ENCODE peak calls at places on chromosomes 11 and 22, in six cellular contexts. R is fibroblast of mammary gland, D is endothelial cell of umbilical vein, W is AG09319, K is AG04450, B is chondrocyte. G is an unnamed sample.

GRCh38 chr11:1218788-1219445 is 3.9 kb upstream of the MUC5B start:
- DNase-seq in R (no peak), D (no peak), B (peak; percentile 89), W (no peak), K (no peak), G (no peak)

GRCh38 chr11:126363706-126364245 is 8.3 kb downstream of the ST3GAL4 start:
- DNase-seq in D (no peak), B (peak; percentile 80), K (no peak), R (no peak), W (no peak), G (no peak)

GRCh38 chr11:70040452-70040851 is 37.7 kb upstream of the ANO1 start:
- DNase-seq in R (no peak), D (no peak), K (no peak), W (no peak), B (no peak), G (no peak)

GRCh38 chr11:46669606-46670243 is 30.7 kb downstream of the ARHGAP1 start:
- DNase-seq in W (no peak), D (no peak), B (no peak), K (no peak), R (no peak), G (no peak)

GRCh38 chr22:23256986-23257888 is 76.9 kb downstream of the BCR start:
- DNase-seq in W (peak; percentile 19), R (peak; percentile 82), K (no peak), B (no peak), D (no peak), G (peak; percentile 94)

GRCh38 chr11:78313898-78314297 is 103.7 kb downstream of the GAB2 start:
- DNase-seq in D (no peak), W (no peak), R (peak; percentile 40), K (no peak), B (no peak), G (peak; percentile 49)

GRCh38 chr11:66015094-66015881 is 3.5 kb downstream of the CST6 start:
- DNase-seq in B (no peak), R (no peak), D (peak; percentile 70), K (no peak), W (no peak), G (peak; percentile 57)

GRCh38 chr11:114348200-114349191 is 51.8 kb downstream of the C11orf71 start:
- DNase-seq in K (peak; percentile 43), R (peak; percentile 77), B (no peak), W (peak; percentile 42), D (peak; percentile 75), G (peak; percentile 86)

GRCh38 chr11:30015725-30016449 is 943 bp downstream of the KCNA4 start:
- DNase-seq in W (no peak), B (no peak), D (no peak), R (no peak), K (no peak), G (no peak)

GRCh38 chr11:2527621-2528291 is 82.9 kb downstream of the KCNQ1 start:
- DNase-seq in D (no peak), K (no peak), W (no peak), B (peak; percentile 89), R (no peak), G (no peak)

DNA sequence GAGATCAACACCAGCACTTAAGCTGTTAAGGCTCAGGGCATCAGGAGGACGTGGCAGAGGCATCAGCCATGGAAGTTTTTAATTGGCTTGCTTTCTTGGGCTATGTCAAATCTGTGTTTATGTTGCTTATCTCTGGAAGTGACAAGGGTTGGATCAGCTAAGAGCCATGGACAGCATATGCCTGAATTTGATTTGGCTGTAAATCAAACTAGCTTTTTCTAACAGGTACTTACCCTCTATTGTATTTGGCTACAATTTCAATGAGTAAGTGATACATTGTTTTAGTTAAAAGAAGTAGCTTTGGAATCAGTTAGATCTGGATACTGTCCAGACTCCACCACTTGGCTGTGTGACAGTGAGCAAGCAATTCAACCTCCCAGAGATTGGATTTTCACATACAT is 936.6 kb downstream of the OPCML start:
- DNase-seq in B (no peak), D (no peak), K (no peak), R (no peak), W (no peak), G (peak; percentile 55)
- TF ChIP-seq CTCF in B (no peak), D (no peak), K (no peak), R (no peak), W (no peak), G (no peak)

DNA sequence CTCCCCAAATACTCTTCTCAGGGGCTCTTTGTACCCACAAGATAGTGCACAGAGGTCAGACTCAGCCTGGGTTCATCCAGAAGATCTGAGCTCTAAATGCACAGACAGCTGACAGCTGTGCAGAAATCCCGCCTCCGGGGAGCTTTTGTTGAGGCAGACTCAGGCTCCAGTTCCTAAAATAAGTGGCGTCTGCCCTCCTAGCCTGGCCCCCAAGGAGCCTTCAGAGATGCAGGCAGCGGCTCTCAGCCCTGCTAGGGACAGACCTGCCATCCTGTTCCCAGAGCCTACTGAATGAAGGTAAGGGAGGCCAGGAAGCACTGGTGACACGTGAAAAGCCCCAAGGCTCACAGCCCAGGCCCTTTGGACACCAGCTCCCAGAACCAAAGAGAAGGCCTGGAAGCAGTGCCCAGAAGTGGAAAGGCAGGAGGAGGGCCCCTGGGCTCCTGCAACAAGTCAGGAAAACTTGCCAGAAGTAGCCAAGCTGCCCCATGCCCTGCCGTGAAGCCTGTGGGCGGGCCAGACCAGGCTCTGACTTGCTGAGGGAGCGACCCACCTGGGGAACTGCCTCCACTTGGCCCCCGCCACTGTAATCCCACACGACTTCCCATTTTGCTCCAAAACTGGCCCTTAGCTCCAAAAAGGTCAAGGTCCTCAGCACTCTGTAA is 51.1 kb upstream of the ARFGAP3 start:
- DNase-seq in D (no peak), W (no peak), R (no peak), B (no peak), K (no peak), G (no peak)
- TF ChIP-seq CTCF in D (no peak), W (no peak), R (no peak), B (no peak), K (no peak), G (no peak)

DNA sequence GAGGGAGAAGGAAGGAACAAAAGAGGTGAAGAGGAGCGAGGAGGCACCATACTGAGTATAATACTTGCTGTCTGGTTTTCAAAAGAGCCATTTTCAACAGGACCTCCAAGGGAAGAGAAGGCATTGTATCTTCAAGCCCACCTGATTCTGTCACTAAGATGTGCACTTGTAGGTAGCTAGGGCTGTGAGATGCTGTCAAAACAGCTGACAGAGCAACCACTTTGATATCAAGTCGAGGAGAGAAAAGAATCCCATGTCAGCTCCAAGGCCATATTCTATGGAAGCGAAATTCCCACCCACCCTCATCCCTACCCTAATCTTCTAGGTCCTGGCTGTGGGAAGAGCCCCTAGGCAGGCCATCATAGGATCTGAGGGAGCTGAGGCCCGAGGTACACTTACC is 70.9 kb upstream of the PRDM11 start:
- DNase-seq in B (no peak), K (no peak), R (no peak), W (no peak), D (no peak), G (no peak)
- TF ChIP-seq CTCF in B (no peak), K (no peak), R (no peak), W (no peak), D (no peak), G (no peak)

GRCh38 chr11:132126973-132127900 is 756.8 kb downstream of the NTM start:
- DNase-seq in R (peak; percentile 90), D (peak; percentile 71), W (peak; percentile 89), K (peak; percentile 84), B (no peak), G (peak; percentile 97)
- TF ChIP-seq CTCF in R (peak; percentile 88), D (peak; percentile 61), W (peak; percentile 76), K (peak; percentile 90), B (peak; percentile 97), G (peak; percentile 80)

GRCh38 chr11:124179311-124179710 is 3.8 kb upstream of the OR10D3 start:
- DNase-seq in B (no peak), D (no peak), W (no peak), K (no peak), R (no peak), G (peak; percentile 1)

GRCh38 chr11:124172076-124172475 is 11.1 kb upstream of the OR10D3 start:
- DNase-seq in B (no peak), R (no peak), K (no peak), W (no peak), D (no peak), G (no peak)

GRCh38 chr11:124174001-124174400 is 9.1 kb upstream of the OR10D3 start:
- DNase-seq in R (peak; percentile 59), D (peak; percentile 83), W (peak; percentile 53), B (no peak), K (peak; percentile 24), G (peak; percentile 28)

GRCh38 chr11:124172599-124172998 is 10.5 kb upstream of the OR10D3 start:
- DNase-seq in D (no peak), K (no peak), R (no peak), B (no peak), W (no peak), G (no peak)

GRCh38 chr11:124177344-124177743 is 5.8 kb upstream of the OR10D3 start:
- DNase-seq in R (no peak), B (no peak), W (no peak), D (no peak), K (no peak), G (no peak)
- TF ChIP-seq CTCF in R (no peak), B (no peak), W (no peak), D (no peak), K (no peak), G (no peak)

DNA sequence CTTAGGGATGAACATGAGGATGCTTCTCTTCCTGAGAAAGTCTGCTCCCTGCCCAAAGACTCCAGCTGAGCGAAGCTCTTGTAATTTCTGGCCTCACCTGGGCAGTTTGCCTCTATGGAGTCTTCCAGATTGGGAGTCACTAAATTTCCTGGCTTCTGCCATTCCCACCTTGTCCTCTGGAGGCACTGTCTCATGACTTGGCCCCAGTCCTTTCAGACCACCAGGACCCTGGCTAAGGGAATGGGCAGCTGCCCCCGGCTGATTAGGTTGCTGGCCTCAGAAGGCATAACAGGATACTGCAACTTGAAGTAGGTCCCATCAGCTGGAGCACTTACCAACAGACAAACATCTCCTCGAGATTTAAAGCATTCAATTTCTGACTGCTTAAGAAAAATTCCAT is 128.1 kb upstream of the SPON1 start:
- DNase-seq in W (no peak), R (no peak), B (no peak), D (peak; percentile 4), K (no peak), G (no peak)
- TF ChIP-seq CTCF in W (peak; percentile 18), R (peak; percentile 32), B (peak; percentile 44), D (peak; percentile 37), K (peak; percentile 43), G (no peak)

DNA sequence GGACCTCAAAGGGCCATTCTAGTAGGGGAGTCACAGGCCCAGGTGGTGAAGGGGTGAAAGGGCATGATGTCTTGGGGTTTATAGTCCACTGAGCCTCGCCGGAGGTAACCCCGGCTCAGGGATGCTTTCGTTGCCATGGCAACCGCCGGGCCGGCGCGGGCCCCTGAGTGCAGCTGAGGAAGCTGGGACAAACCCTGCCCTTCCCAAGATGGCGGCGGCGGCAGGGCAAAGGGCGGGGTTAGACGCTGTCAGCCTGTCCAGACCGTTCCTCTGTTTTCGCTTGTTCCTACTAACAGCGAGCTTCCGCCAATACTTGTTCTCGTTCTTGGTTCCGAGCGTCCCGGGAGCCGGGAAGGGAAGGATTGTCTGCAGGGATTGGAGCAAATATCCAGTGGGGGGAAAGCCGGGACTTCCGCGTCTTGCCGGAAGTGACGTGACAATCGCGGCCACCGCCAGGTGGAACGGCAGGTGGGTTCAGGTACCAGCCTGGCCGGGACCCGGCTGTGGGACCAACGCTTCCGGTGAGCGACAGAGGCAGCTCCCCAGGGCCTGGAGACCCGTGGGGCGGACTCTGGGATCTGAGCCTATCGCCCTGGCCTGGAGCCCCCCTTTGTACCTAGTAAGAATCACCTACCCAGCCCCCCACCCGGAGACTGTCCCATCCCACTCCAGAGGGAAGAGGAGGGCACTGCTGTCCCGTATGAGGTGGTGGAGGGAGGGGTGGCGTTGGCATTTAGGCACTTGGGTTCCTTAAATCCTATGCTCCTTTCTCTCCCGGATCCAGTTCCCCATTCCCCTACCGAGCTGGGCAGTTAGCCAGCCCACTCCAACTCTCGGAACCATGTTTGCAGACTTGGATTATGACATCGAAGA is at the start of gene PICK1:
- DNase-seq in R (peak; percentile 86), K (peak; percentile 63), W (peak; percentile 63), D (peak; percentile 82), B (no peak), G (peak; percentile 57)
- TF ChIP-seq CTCF in R (no peak), K (no peak), W (no peak), D (no peak), B (peak; percentile 11), G (no peak)

G was measured in foreskin fibroblast.